ENCODE peak calls at places on chromosomes 1 and 21, in ten cellular contexts. One of them, this sample, is unnamed.

GRCh38 chr1:173002891-173003582 is 47.7 kb downstream of the TNFSF18 start:
- DNase-seq in IMR-90: peak
- DNase-seq in neural progenitor cell: no peak
- DNase-seq in fibroblast of lung: peak
- DNase-seq in GM23248: peak
- DNase-seq in astrocyte: peak
- DNase-seq in mesenchymal stem cell: peak
- DNase-seq in DND-41: no peak
- DNase-seq in kidney: no peak
- DNase-seq in endodermal cell: no peak
- DNase-seq in this sample: peak

GRCh38 chr1:10646347-10646861 is 150.0 kb downstream of the CASZ1 start:
- DNase-seq in IMR-90: peak
- DNase-seq in neural progenitor cell: no peak
- DNase-seq in fibroblast of lung: peak
- DNase-seq in GM23248: peak
- DNase-seq in astrocyte: peak
- DNase-seq in mesenchymal stem cell: peak
- DNase-seq in DND-41: no peak
- DNase-seq in kidney: no peak
- DNase-seq in endodermal cell: peak
- DNase-seq in this sample: peak

GRCh38 chr1:25873120-25873519 is 2.4 kb downstream of the PAQR7 start:
- DNase-seq in IMR-90: no peak
- DNase-seq in neural progenitor cell: peak
- DNase-seq in fibroblast of lung: no peak
- DNase-seq in GM23248: peak
- DNase-seq in astrocyte: no peak
- DNase-seq in mesenchymal stem cell: no peak
- DNase-seq in DND-41: no peak
- DNase-seq in kidney: no peak
- DNase-seq in endodermal cell: no peak
- DNase-seq in this sample: no peak

GRCh38 chr1:116668277-116668676 is 744 bp upstream of the IGSF3 start:
- DNase-seq in IMR-90: no peak
- DNase-seq in neural progenitor cell: no peak
- DNase-seq in fibroblast of lung: no peak
- DNase-seq in GM23248: no peak
- DNase-seq in astrocyte: no peak
- DNase-seq in mesenchymal stem cell: no peak
- DNase-seq in DND-41: no peak
- DNase-seq in kidney: no peak
- DNase-seq in endodermal cell: no peak
- DNase-seq in this sample: no peak

GRCh38 chr1:193031431-193031830 is 27.7 kb downstream of the UCHL5 start:
- DNase-seq in IMR-90: peak
- DNase-seq in neural progenitor cell: no peak
- DNase-seq in fibroblast of lung: peak
- DNase-seq in GM23248: peak
- DNase-seq in astrocyte: no peak
- DNase-seq in mesenchymal stem cell: peak
- DNase-seq in DND-41: no peak
- DNase-seq in kidney: no peak
- DNase-seq in endodermal cell: no peak
- DNase-seq in this sample: peak

GRCh38 chr21:17050646-17051045 is 462.2 kb upstream of the CXADR start:
- DNase-seq in IMR-90: no peak
- DNase-seq in neural progenitor cell: no peak
- DNase-seq in fibroblast of lung: no peak
- DNase-seq in GM23248: peak
- DNase-seq in astrocyte: no peak
- DNase-seq in mesenchymal stem cell: no peak
- DNase-seq in DND-41: no peak
- DNase-seq in kidney: no peak
- DNase-seq in endodermal cell: no peak
- DNase-seq in this sample: no peak

GRCh38 chr1:112614460-112615065 is 4.4 kb downstream of the ST7L start:
- DNase-seq in IMR-90: peak
- DNase-seq in neural progenitor cell: peak
- DNase-seq in fibroblast of lung: peak
- DNase-seq in GM23248: peak
- DNase-seq in astrocyte: no peak
- DNase-seq in mesenchymal stem cell: peak
- DNase-seq in DND-41: peak
- DNase-seq in kidney: no peak
- DNase-seq in endodermal cell: peak
- DNase-seq in this sample: peak

GRCh38 chr1:17875171-17875881 is 120.2 kb downstream of the ACTL8 start:
- DNase-seq in IMR-90: peak
- DNase-seq in neural progenitor cell: no peak
- DNase-seq in fibroblast of lung: peak
- DNase-seq in GM23248: peak
- DNase-seq in astrocyte: peak
- DNase-seq in mesenchymal stem cell: peak
- DNase-seq in DND-41: no peak
- DNase-seq in kidney: peak
- DNase-seq in endodermal cell: peak
- DNase-seq in this sample: peak

GRCh38 chr1:12132078-12132477 is 34.7 kb upstream of the TNFRSF1B start:
- DNase-seq in IMR-90: peak
- DNase-seq in neural progenitor cell: no peak
- DNase-seq in fibroblast of lung: peak
- DNase-seq in GM23248: peak
- DNase-seq in astrocyte: no peak
- DNase-seq in mesenchymal stem cell: peak
- DNase-seq in DND-41: no peak
- DNase-seq in kidney: peak
- DNase-seq in endodermal cell: no peak
- DNase-seq in this sample: peak

GRCh38 chr1:151829352-151830046 is 2.1 kb downstream of the RORC start:
- DNase-seq in IMR-90: no peak
- DNase-seq in neural progenitor cell: no peak
- DNase-seq in fibroblast of lung: no peak
- DNase-seq in GM23248: no peak
- DNase-seq in astrocyte: no peak
- DNase-seq in mesenchymal stem cell: no peak
- DNase-seq in DND-41: peak
- DNase-seq in kidney: no peak
- DNase-seq in endodermal cell: no peak
- DNase-seq in this sample: no peak

GRCh38 chr1:159752135-159752580 is 28.6 kb upstream of the DUSP23 start:
- DNase-seq in IMR-90: peak
- DNase-seq in neural progenitor cell: no peak
- DNase-seq in fibroblast of lung: peak
- DNase-seq in GM23248: peak
- DNase-seq in astrocyte: no peak
- DNase-seq in mesenchymal stem cell: no peak
- DNase-seq in DND-41: no peak
- DNase-seq in kidney: peak
- DNase-seq in endodermal cell: no peak
- DNase-seq in this sample: no peak

GRCh38 chr1:235074335-235075120 is 54.1 kb downstream of the TOMM20 start:
- DNase-seq in IMR-90: peak
- DNase-seq in neural progenitor cell: peak
- DNase-seq in fibroblast of lung: peak
- DNase-seq in GM23248: peak
- DNase-seq in astrocyte: peak
- DNase-seq in mesenchymal stem cell: peak
- DNase-seq in DND-41: no peak
- DNase-seq in kidney: peak
- DNase-seq in endodermal cell: no peak
- DNase-seq in this sample: peak

GRCh38 chr1:225441314-225442119 is 13.7 kb upstream of the LBR start:
- DNase-seq in IMR-90: no peak
- DNase-seq in neural progenitor cell: no peak
- DNase-seq in fibroblast of lung: no peak
- DNase-seq in GM23248: no peak
- DNase-seq in astrocyte: no peak
- DNase-seq in mesenchymal stem cell: no peak
- DNase-seq in DND-41: no peak
- DNase-seq in kidney: no peak
- DNase-seq in endodermal cell: no peak
- DNase-seq in this sample: no peak

GRCh38 chr1:95287825-95288224 is 53.8 kb downstream of the RWDD3 start:
- DNase-seq in IMR-90: no peak
- DNase-seq in neural progenitor cell: no peak
- DNase-seq in fibroblast of lung: no peak
- DNase-seq in GM23248: no peak
- DNase-seq in astrocyte: no peak
- DNase-seq in mesenchymal stem cell: no peak
- DNase-seq in DND-41: no peak
- DNase-seq in kidney: no peak
- DNase-seq in endodermal cell: no peak
- DNase-seq in this sample: peak

GRCh38 chr1:43944860-43945259 is 1.9 kb upstream of the IPO13 start:
- DNase-seq in IMR-90: no peak
- DNase-seq in neural progenitor cell: no peak
- DNase-seq in fibroblast of lung: no peak
- DNase-seq in GM23248: no peak
- DNase-seq in astrocyte: no peak
- DNase-seq in mesenchymal stem cell: no peak
- DNase-seq in DND-41: no peak
- DNase-seq in kidney: no peak
- DNase-seq in endodermal cell: no peak
- DNase-seq in this sample: no peak

GRCh38 chr1:43946244-43947060 is at the start of gene IPO13:
- DNase-seq in IMR-90: peak
- DNase-seq in neural progenitor cell: peak
- DNase-seq in fibroblast of lung: peak
- DNase-seq in GM23248: peak
- DNase-seq in astrocyte: peak
- DNase-seq in mesenchymal stem cell: peak
- DNase-seq in DND-41: peak
- DNase-seq in kidney: peak
- DNase-seq in endodermal cell: peak
- DNase-seq in this sample: peak

GRCh38 chr1:43947061-43947889 is 525 bp downstream of the IPO13 start:
- DNase-seq in IMR-90: no peak
- DNase-seq in neural progenitor cell: no peak
- DNase-seq in fibroblast of lung: no peak
- DNase-seq in GM23248: no peak
- DNase-seq in astrocyte: no peak
- DNase-seq in mesenchymal stem cell: no peak
- DNase-seq in DND-41: peak
- DNase-seq in kidney: no peak
- DNase-seq in endodermal cell: no peak
- DNase-seq in this sample: no peak

GRCh38 chr1:43947890-43948437 is 1.2 kb downstream of the IPO13 start:
- DNase-seq in IMR-90: no peak
- DNase-seq in neural progenitor cell: no peak
- DNase-seq in fibroblast of lung: no peak
- DNase-seq in GM23248: peak
- DNase-seq in astrocyte: no peak
- DNase-seq in mesenchymal stem cell: no peak
- DNase-seq in DND-41: no peak
- DNase-seq in kidney: no peak
- DNase-seq in endodermal cell: no peak
- DNase-seq in this sample: peak

DNA sequence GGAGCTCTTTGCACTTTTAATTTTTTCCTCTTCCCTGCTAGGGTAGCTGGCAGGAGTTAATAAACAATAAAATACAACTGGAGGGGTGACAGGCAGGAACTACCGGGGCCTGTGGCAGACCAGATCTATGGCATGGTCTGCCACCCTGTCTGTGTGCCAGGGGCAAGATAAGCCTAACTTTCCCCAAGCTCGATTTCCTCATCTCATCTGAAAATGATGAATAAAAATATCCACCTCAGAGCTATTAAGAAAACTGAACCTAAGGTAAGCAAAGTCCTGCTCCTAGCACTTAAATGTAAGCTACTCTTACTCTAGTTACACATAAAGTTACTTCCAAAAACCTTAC is 879 bp upstream of the IPO13 start:
- DNase-seq in IMR-90: no peak
- DNase-seq in neural progenitor cell: no peak
- DNase-seq in fibroblast of lung: no peak
- DNase-seq in GM23248: no peak
- DNase-seq in astrocyte: no peak
- DNase-seq in mesenchymal stem cell: no peak
- DNase-seq in DND-41: no peak
- DNase-seq in kidney: no peak
- DNase-seq in endodermal cell: no peak
- DNase-seq in this sample: no peak
- H3K9ac ChIP-seq in IMR-90: peak
- H3K9ac ChIP-seq in neural progenitor cell: no peak
- H3K9ac ChIP-seq in fibroblast of lung: peak
- H3K9ac ChIP-seq in GM23248: peak
- H3K9ac ChIP-seq in astrocyte: peak
- H3K9ac ChIP-seq in mesenchymal stem cell: peak
- H3K9ac ChIP-seq in DND-41: peak
- H3K9ac ChIP-seq in kidney: peak
- H3K9ac ChIP-seq in endodermal cell: peak
- H3K9ac ChIP-seq in this sample: peak

GRCh38 chr1:43007377-43008105 is 48.9 kb upstream of the SLC2A1 start:
- DNase-seq in IMR-90: no peak
- DNase-seq in neural progenitor cell: peak
- DNase-seq in fibroblast of lung: no peak
- DNase-seq in GM23248: no peak
- DNase-seq in astrocyte: no peak
- DNase-seq in mesenchymal stem cell: no peak
- DNase-seq in DND-41: no peak
- DNase-seq in kidney: peak
- DNase-seq in endodermal cell: peak
- DNase-seq in this sample: no peak
- H3K27ac ChIP-seq in IMR-90: no peak
- H3K27ac ChIP-seq in neural progenitor cell: peak
- H3K27ac ChIP-seq in fibroblast of lung: no peak
- H3K27ac ChIP-seq in GM23248: no peak
- H3K27ac ChIP-seq in astrocyte: no peak
- H3K27ac ChIP-seq in mesenchymal stem cell: no peak
- H3K27ac ChIP-seq in DND-41: no peak
- H3K27ac ChIP-seq in kidney: no peak
- H3K27ac ChIP-seq in endodermal cell: peak
- H3K27ac ChIP-seq in this sample: no peak

GRCh38 chr1:13757693-13758092 is 57.7 kb downstream of the PRDM2 start:
- DNase-seq in IMR-90: no peak
- DNase-seq in neural progenitor cell: no peak
- DNase-seq in fibroblast of lung: no peak
- DNase-seq in GM23248: no peak
- DNase-seq in astrocyte: peak
- DNase-seq in mesenchymal stem cell: no peak
- DNase-seq in DND-41: no peak
- DNase-seq in kidney: no peak
- DNase-seq in endodermal cell: no peak
- DNase-seq in this sample: peak
- H3K4me3 ChIP-seq in IMR-90: no peak
- H3K4me3 ChIP-seq in neural progenitor cell: no peak
- H3K4me3 ChIP-seq in fibroblast of lung: no peak
- H3K4me3 ChIP-seq in GM23248: peak
- H3K4me3 ChIP-seq in astrocyte: no peak
- H3K4me3 ChIP-seq in mesenchymal stem cell: no peak
- H3K4me3 ChIP-seq in DND-41: no peak
- H3K4me3 ChIP-seq in kidney: no peak
- H3K4me3 ChIP-seq in endodermal cell: no peak
- H3K4me3 ChIP-seq in this sample: no peak

DNA sequence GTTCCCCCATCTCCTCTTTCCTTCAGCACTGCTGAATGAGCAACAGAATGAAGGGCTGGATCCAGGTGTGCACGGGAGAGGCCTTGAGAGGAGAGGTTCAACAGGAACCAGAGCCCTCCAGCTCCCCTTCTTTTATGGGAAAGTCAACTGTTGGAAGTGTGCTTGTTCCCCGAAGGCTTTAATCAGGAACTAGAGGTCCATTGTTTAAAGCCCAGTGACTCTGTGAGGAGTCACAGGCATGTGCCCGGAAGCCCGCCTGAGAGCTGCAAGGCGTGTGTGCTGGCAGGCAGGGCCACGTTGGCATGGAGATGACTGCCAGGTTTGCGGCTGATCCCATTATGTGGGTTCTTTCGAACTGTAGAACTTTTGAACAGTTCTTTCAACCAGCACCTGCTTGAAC is 3.2 kb downstream of the BACE2 start:
- DNase-seq in IMR-90: no peak
- DNase-seq in neural progenitor cell: no peak
- DNase-seq in fibroblast of lung: no peak
- DNase-seq in GM23248: no peak
- DNase-seq in astrocyte: peak
- DNase-seq in mesenchymal stem cell: no peak
- DNase-seq in DND-41: peak
- DNase-seq in kidney: peak
- DNase-seq in endodermal cell: no peak
- DNase-seq in this sample: peak
- H3K9ac ChIP-seq in IMR-90: no peak
- H3K9ac ChIP-seq in neural progenitor cell: no peak
- H3K9ac ChIP-seq in fibroblast of lung: no peak
- H3K9ac ChIP-seq in GM23248: no peak
- H3K9ac ChIP-seq in astrocyte: no peak
- H3K9ac ChIP-seq in mesenchymal stem cell: no peak
- H3K9ac ChIP-seq in DND-41: no peak
- H3K9ac ChIP-seq in kidney: no peak
- H3K9ac ChIP-seq in endodermal cell: no peak
- H3K9ac ChIP-seq in this sample: peak